ENCODE peak calls at places on chromosome 21, in seven cellular contexts. W is heart left ventricle, I is mucosa of descending colon, Q is colonic mucosa, K is upper lobe of right lung, P is small intestine, Y is A549. Z is an unnamed sample. For H3K4me1, the result is how much of the 10 kb centered on the place peaks cover.

GRCh38 chr21:36396314-36396713 is 11.1 kb downstream of the CHAF1B start:
- DNase-seq in W (no peak), I (no peak), Q (no peak), K (no peak), P (no peak), Y (no peak), Z (no peak)

GRCh38 chr21:29257701-29258100 is 41.0 kb upstream of the BACH1 start:
- DNase-seq in W (no peak), I (no peak), Q (no peak), K (no peak), P (no peak), Y (no peak), Z (no peak)

GRCh38 chr21:41663805-41664788 is 102.8 kb downstream of the RIPK4 start:
- DNase-seq in W (no peak), I (peak), Q (peak), K (no peak), P (peak), Y (no peak), Z (no peak)

GRCh38 chr21:31731112-31731801 is 661 bp downstream of the SCAF4 start:
- DNase-seq in W (peak), I (peak), Q (peak), K (peak), P (peak), Y (peak), Z (peak)

GRCh38 chr21:17780539-17780938 is 38.6 kb downstream of the C21orf91 start:
- DNase-seq in W (no peak), I (no peak), Q (no peak), K (no peak), P (peak), Y (no peak), Z (no peak)

GRCh38 chr21:29613877-29614276 is 315.2 kb downstream of the BACH1 start:
- DNase-seq in W (no peak), I (no peak), Q (no peak), K (no peak), P (no peak), Y (no peak), Z (no peak)

GRCh38 chr21:22758478-22758877 is 1760.3 kb downstream of the NCAM2 start:
- DNase-seq in W (no peak), I (no peak), Q (no peak), K (no peak), P (no peak), Y (no peak), Z (no peak)

GRCh38 chr21:31489014-31489413 is 145.0 kb upstream of the TIAM1 start:
- DNase-seq in W (no peak), I (no peak), Q (no peak), K (no peak), P (no peak), Y (no peak), Z (no peak)

GRCh38 chr21:19130379-19131028 is 726.9 kb upstream of the TMPRSS15 start:
- DNase-seq in W (no peak), I (no peak), Q (no peak), K (no peak), P (no peak), Y (no peak), Z (no peak)

GRCh38 chr21:35358008-35358407 is 308.9 kb upstream of the RUNX1 start:
- DNase-seq in W (no peak), I (no peak), Q (no peak), K (no peak), P (no peak), Y (no peak), Z (no peak)

GRCh38 chr21:32753818-32754610 is 17.5 kb downstream of the PAXBP1 start:
- DNase-seq in W (no peak), I (no peak), Q (no peak), K (no peak), P (no peak), Y (no peak), Z (no peak)

GRCh38 chr21:22342855-22343254 is 1344.6 kb downstream of the NCAM2 start:
- DNase-seq in W (no peak), I (no peak), Q (no peak), K (no peak), P (no peak), Y (no peak), Z (no peak)

GRCh38 chr21:32713726-32714125 is 14.1 kb downstream of the SYNJ1 start:
- DNase-seq in W (no peak), I (no peak), Q (no peak), K (no peak), P (no peak), Y (no peak), Z (no peak)

GRCh38 chr21:18545908-18546307 is 142.3 kb upstream of the TMPRSS15 start:
- DNase-seq in W (no peak), I (no peak), Q (no peak), K (no peak), P (no peak), Y (no peak), Z (no peak)

GRCh38 chr21:15823486-15824150 is 93.8 kb downstream of the USP25 start:
- DNase-seq in W (no peak), I (no peak), Q (no peak), K (no peak), P (peak), Y (no peak), Z (no peak)

GRCh38 chr21:42061195-42061865 is 9.8 kb upstream of the UMODL1 start:
- DNase-seq in W (peak), I (peak), Q (peak), K (peak), P (no peak), Y (no peak), Z (no peak)

GRCh38 chr21:46429754-46430681 is 28.7 kb upstream of the DIP2A start:
- DNase-seq in W (no peak), I (peak), Q (no peak), K (no peak), P (no peak), Y (no peak), Z (no peak)

GRCh38 chr21:29520146-29520545 is 221.4 kb downstream of the BACH1 start:
- DNase-seq in W (no peak), I (no peak), Q (no peak), K (no peak), P (no peak), Y (no peak), Z (no peak)

GRCh38 chr21:41783476-41784150 is 16.8 kb upstream of the RIPK4 start:
- DNase-seq in W (no peak), I (peak), Q (peak), K (no peak), P (peak), Y (no peak), Z (peak)

GRCh38 chr21:32412162-32412997 is at the start of gene EVA1C:
- DNase-seq in W (peak), I (peak), Q (peak), K (peak), P (peak), Y (peak), Z (peak)

GRCh38 chr21:18529253-18529652 is 125.7 kb upstream of the TMPRSS15 start:
- DNase-seq in W (no peak), I (no peak), Q (no peak), K (no peak), P (peak), Y (no peak), Z (no peak)

GRCh38 chr21:35256468-35256988 is 207.4 kb upstream of the RUNX1 start:
- DNase-seq in W (peak), I (peak), Q (peak), K (peak), P (peak), Y (peak), Z (peak)

GRCh38 chr21:41747943-41748738 is 18.7 kb downstream of the RIPK4 start:
- DNase-seq in W (peak), I (peak), Q (no peak), K (no peak), P (no peak), Y (no peak), Z (no peak)

GRCh38 chr21:35284199-35284598 is 235.1 kb upstream of the RUNX1 start:
- DNase-seq in W (peak), I (no peak), Q (no peak), K (no peak), P (no peak), Y (no peak), Z (no peak)

GRCh38 chr21:29418813-29419212 is 120.1 kb downstream of the BACH1 start:
- DNase-seq in W (no peak), I (no peak), Q (no peak), K (no peak), P (no peak), Y (no peak), Z (no peak)

GRCh38 chr21:45406801-45407628 is 2.0 kb downstream of the COL18A1 start:
- DNase-seq in W (peak), I (peak), Q (no peak), K (no peak), P (no peak), Y (no peak), Z (no peak)
- H3K4me1 ChIP-seq in W (half or more), I (under half), Q (under half), K (under half), P (under half), Y (under half), Z (under half)

GRCh38 chr21:34129971-34130597 is 56.7 kb downstream of the MRPS6 start:
- DNase-seq in W (no peak), I (no peak), Q (no peak), K (no peak), P (no peak), Y (no peak), Z (no peak)
- H3K4me1 ChIP-seq in W (half or more), I (under half), Q (under half), K (under half), P (under half), Y (under half), Z (under half)

DNA sequence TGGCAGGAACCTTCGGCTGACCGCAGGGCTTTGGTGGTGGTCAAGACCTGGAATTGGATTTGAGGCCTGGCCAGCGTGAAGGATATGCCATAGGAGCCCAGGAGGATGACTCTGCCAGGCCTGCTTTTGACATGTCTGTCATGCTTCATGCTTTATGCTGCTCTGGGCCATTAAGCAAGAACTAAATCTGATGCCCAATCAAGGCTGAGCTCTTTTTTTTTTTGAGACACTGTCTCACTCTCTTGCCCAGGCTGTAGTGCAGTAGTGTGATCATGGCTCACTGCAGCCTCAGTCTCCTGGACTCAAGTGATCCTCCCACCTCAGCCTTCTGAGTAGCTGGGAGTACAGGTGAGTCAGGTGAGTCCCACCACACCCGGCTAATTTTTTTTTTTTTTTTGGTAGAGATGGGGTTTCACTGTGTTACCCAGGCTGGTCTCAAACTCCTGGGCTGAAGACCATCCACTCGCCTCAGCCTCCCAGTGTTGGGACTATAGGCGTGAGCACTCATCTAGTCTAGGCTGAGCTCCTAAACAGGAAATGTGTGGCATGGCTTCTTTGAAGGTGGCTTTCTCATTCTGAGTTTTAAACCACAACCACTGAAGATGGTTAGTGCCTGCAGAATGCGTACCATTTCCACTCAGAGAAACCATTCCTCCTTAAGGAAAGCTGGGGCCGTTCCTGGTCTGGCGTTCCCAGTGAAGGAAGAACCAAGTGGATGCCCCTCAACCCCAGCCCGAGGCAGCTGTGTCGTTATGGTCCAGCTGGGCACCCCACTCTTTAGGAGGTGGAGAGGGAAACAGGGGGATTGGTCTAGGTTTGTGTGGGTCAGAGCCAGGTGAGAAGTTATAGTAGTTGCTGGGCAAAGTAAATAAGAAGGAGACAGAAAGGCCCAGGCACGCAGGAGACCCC is 34.2 kb upstream of the ATP5PO start:
- DNase-seq in W (no peak), I (no peak), Q (no peak), K (no peak), P (peak), Y (no peak), Z (no peak)
- H3K4me1 ChIP-seq in W (under half), I (under half), Q (under half), K (under half), P (under half), Y (under half), Z (under half)

DNA sequence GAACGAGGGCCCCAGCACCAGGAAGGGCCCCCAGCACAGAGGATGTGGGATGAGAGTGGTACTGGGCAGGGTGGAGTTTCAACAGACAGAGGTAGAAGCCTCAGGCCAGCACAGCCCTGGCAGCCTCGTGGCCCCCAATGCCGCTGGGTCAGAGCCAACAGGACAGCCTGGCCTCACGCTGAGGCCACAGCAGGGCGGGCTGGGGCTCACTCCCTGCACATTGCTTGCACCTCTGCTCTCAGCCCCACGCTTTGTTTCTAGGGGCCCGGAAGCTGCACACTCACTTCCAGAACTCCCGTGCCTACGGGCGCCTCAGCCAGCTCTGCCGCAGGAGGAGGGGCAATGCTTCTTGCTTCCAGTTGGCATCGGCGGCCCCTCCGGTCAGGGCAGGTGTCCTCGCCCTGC is 72.9 kb downstream of the SIK1 start:
- DNase-seq in W (no peak), I (no peak), Q (no peak), K (no peak), P (no peak), Y (no peak), Z (no peak)
- H3K4me1 ChIP-seq in W (under half), I (under half), Q (under half), K (under half), P (under half), Y (under half), Z (under half)

DNA sequence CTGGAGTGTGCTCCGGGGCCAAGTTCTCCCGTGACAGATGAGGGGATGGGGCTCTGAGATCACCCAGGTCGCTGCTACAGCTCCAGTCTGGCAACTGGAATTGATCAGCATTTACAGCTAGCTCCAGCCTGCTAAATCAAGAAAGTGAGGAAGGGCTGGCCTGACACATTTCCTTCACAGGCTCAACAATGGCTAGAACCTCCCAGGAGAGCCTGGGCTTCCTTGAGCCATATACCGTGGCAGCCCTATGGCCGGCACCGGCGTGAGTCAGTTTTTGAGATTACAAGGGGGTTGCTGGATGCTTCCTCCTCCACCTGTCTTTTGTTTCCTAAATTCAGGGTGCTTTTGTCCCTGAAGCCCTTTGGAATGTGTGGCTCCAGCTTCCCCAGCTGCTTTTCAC is 104.2 kb downstream of the ETS2 start:
- DNase-seq in W (peak), I (no peak), Q (no peak), K (no peak), P (no peak), Y (no peak), Z (no peak)
- H3K4me1 ChIP-seq in W (under half), I (half or more), Q (under half), K (under half), P (under half), Y (half or more), Z (half or more)

DNA sequence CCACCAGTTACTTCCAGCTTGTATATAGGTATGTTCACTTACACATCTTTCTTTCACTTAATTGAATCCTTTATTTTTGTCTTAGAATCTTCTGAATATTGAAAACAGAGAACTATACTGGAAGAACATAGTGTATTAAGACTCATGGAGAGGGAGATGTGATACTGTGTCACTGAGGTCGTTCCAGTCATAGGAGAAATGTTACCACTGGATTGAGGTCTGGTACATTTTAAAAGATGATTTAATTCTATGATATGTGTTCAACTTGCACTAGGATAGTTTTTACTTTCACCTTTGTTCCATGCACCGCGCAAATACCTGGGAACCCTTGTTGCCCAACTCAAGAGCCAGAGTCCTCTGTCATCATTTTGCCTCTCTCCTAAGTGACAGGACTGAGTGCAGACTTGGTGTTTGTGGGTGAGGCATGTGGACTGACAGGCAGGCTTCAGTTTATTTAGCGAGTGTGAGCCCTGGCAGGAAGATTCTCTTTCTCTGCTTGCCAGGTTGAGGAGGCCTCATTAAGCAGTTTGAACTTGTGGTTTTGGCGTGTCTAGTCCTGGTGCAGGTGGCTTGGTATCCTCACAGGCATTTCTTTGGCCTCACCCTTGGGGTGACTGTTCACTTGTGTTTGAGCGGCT is 63.7 kb downstream of the DYRK1A start:
- DNase-seq in W (no peak), I (no peak), Q (no peak), K (no peak), P (peak), Y (no peak), Z (no peak)
- H3K4me1 ChIP-seq in W (half or more), I (under half), Q (under half), K (under half), P (under half), Y (under half), Z (under half)

GRCh38 chr21:25457411-25457810 is 149.9 kb downstream of the MRPL39 start:
- DNase-seq in W (no peak), I (no peak), Q (no peak), K (no peak), P (peak), Y (no peak), Z (no peak)

GRCh38 chr21:25457946-25458345 is 149.3 kb downstream of the MRPL39 start:
- DNase-seq in W (no peak), I (no peak), Q (no peak), K (no peak), P (no peak), Y (no peak), Z (no peak)

GRCh38 chr21:25459365-25459764 is 147.9 kb downstream of the MRPL39 start:
- DNase-seq in W (no peak), I (no peak), Q (no peak), K (no peak), P (no peak), Y (no peak), Z (no peak)

GRCh38 chr21:25459993-25460392 is 147.3 kb downstream of the MRPL39 start:
- DNase-seq in W (no peak), I (no peak), Q (no peak), K (no peak), P (no peak), Y (no peak), Z (no peak)

DNA sequence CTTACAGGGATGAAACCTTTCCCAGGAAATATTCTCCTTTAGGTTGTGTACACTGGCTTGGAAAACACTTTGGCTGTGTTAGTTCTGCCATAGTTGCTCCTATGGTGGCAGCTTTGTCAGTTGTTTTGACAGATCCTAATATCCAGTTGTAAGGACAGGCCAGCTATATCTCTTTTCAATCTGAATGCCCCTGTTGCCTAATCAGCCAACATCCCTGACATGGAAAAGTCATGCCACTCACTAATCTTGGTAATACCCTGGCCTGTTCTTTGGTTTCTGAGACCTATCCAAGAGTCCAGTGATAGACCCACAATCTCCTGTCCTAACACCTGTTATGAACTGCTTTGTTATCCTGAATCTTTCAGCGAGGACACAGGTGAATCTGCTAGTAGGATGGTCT is 148.8 kb downstream of the MRPL39 start:
- DNase-seq in W (no peak), I (no peak), Q (no peak), K (no peak), P (no peak), Y (no peak), Z (no peak)
- H3K4me1 ChIP-seq in W (under half), I (under half), Q (under half), K (under half), P (under half), Y (under half), Z (under half)

DNA sequence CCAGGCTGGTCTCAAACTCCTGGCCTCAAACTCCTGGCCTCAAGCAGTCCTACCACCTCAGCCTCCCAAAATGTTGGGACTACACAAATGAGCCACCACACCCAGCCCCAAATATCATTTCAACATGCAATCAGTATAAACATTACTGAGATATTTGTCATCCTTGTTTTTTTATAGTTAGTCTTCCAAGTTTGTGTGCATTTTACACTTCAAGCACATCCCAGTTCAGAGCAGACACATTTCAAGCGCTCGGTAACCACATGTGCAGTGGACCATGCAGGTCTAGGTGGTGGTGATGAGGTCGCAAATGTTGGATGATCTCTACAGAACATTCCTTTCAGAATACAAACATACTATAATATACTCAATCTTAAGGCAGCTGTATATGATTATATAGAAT is 23.8 kb upstream of the APP start:
- DNase-seq in W (no peak), I (no peak), Q (no peak), K (no peak), P (no peak), Y (no peak), Z (no peak)
- H3K4me1 ChIP-seq in W (under half), I (under half), Q (under half), K (under half), P (under half), Y (under half), Z (under half)

Z was measured in stomach.